ENCODE peak calls at places on chromosomes 1 and 21, in eight cellular contexts. S is left cardiac atrium; Q is heart left ventricle; C is activated CD4-positive, alpha-beta T cell treated with anti-CD3 and anti-CD28 coated beads, Interleukin-2, amount 10 ng/mL, durations not matched to agents 7 days and 5 days; T is RCC 7860; I is esophagus squamous epithelium; R is ascending aorta; P is AML-193. E is an unnamed sample.

GRCh38 chr1:1182491-1183220 is 9.0 kb downstream of the TTLL10 start:
- DNase-seq in P (no peak), S (peak), I (no peak), Q (no peak), C (no peak), R (no peak), T (no peak), E (no peak)

GRCh38 chr21:36743446-36743845 is 44.5 kb downstream of the SIM2 start:
- DNase-seq in Q (no peak), T (no peak), S (no peak), R (no peak), I (no peak), P (no peak), C (no peak), E (no peak)

GRCh38 chr1:225651872-225652725 is 824 bp downstream of the ENAH start:
- DNase-seq in P (no peak), I (no peak), S (no peak), T (peak), C (no peak), R (peak), Q (no peak), E (no peak)

GRCh38 chr1:116982319-116983004 is 19.1 kb upstream of the CD101 start:
- DNase-seq in I (no peak), T (no peak), C (no peak), S (no peak), Q (no peak), P (no peak), R (no peak), E (no peak)

GRCh38 chr1:96730574-96731298 is 9.2 kb downstream of the PTBP2 start:
- DNase-seq in S (no peak), Q (no peak), I (no peak), C (no peak), P (no peak), T (no peak), R (no peak), E (no peak)

GRCh38 chr1:119143716-119144115 is 3.3 kb upstream of the WARS2 start:
- DNase-seq in P (no peak), Q (no peak), T (no peak), R (no peak), I (no peak), S (no peak), C (no peak), E (no peak)

GRCh38 chr1:26044971-26045711 is 777 bp downstream of the SLC30A2 start:
- DNase-seq in I (no peak), C (no peak), R (no peak), S (no peak), T (no peak), Q (no peak), P (no peak), E (no peak)

GRCh38 chr1:106620521-106620954 is 435.9 kb upstream of the PRMT6 start:
- DNase-seq in P (no peak), R (no peak), C (no peak), I (no peak), T (peak), Q (no peak), S (no peak), E (no peak)

GRCh38 chr1:172898866-172899265 is 151.9 kb downstream of the TNFSF18 start:
- DNase-seq in Q (no peak), S (no peak), R (no peak), T (no peak), C (no peak), P (no peak), I (no peak), E (no peak)

GRCh38 chr21:38802050-38803026 is 3.4 kb upstream of the ETS2 start:
- DNase-seq in R (no peak), C (no peak), T (peak), I (no peak), S (no peak), Q (no peak), P (no peak), E (no peak)

GRCh38 chr1:16085521-16085920 is 12.1 kb upstream of the FAM131C start:
- DNase-seq in S (no peak), C (no peak), T (no peak), P (no peak), Q (no peak), R (no peak), I (no peak), E (no peak)

GRCh38 chr21:15686506-15686905 is 43.3 kb upstream of the USP25 start:
- DNase-seq in R (no peak), C (no peak), I (no peak), P (peak), T (no peak), Q (no peak), S (no peak), E (no peak)

GRCh38 chr1:111538343-111539035 is 35.1 kb upstream of the ADORA3 start:
- DNase-seq in Q (no peak), R (no peak), P (no peak), S (no peak), T (peak), I (no peak), C (no peak), E (no peak)

GRCh38 chr1:63691672-63692425 is 82.0 kb upstream of the ROR1 start:
- DNase-seq in S (peak), I (no peak), C (peak), R (peak), P (peak), T (peak), Q (peak), E (peak)

GRCh38 chr1:187001198-187001904 is 172.6 kb downstream of the PLA2G4A start:
- DNase-seq in C (no peak), Q (no peak), R (no peak), T (no peak), S (no peak), P (peak), I (no peak), E (no peak)

GRCh38 chr1:228059536-228060457 is 22.7 kb upstream of the ARF1 start:
- DNase-seq in T (no peak), S (no peak), P (no peak), Q (no peak), R (peak), C (peak), I (no peak), E (peak)

GRCh38 chr1:167477962-167478361 is 40.4 kb downstream of the CD247 start:
- DNase-seq in T (no peak), P (no peak), Q (no peak), S (no peak), C (no peak), I (no peak), R (no peak), E (no peak)